ENCODE peak calls at places on chromosomes 3 and 15, in nine cellular contexts. S, T, Y, R, E, V, H, J and I are unnamed samples.

GRCh38 chr3:196440696-196441095 is 8.5 kb upstream of the UBXN7 start:
- DNase-seq in H (no peak), Y (no peak), S (no peak), E (no peak), J (no peak), R (no peak), V (no peak), T (no peak), I (no peak)

GRCh38 chr15:29821416-29822099 is 710 bp downstream of the TJP1 start:
- DNase-seq in R (no peak), E (peak; percentile 83), H (peak; percentile 43), J (no peak), S (peak; percentile 87), V (no peak), Y (peak; percentile 23), T (no peak), I (peak; percentile 87)

GRCh38 chr15:22806156-22806555 is 19.7 kb downstream of the NIPA1 start:
- DNase-seq in T (no peak), E (no peak), R (no peak), V (no peak), H (no peak), Y (no peak), S (no peak), J (no peak), I (no peak)

GRCh38 chr3:71185733-71186455 is 397.6 kb downstream of the FOXP1 start:
- DNase-seq in T (no peak), Y (no peak), H (no peak), S (peak; percentile 71), E (no peak), R (peak; percentile 22), J (peak; percentile 42), V (no peak), I (peak; percentile 74)

GRCh38 chr3:134677196-134677986 is 26.6 kb upstream of the KY start:
- DNase-seq in V (peak; percentile 26), J (no peak), H (no peak), T (no peak), R (no peak), S (no peak), E (peak; percentile 25), Y (no peak), I (peak; percentile 13)

GRCh38 chr3:54987719-54988118 is 59.9 kb upstream of the LRTM1 start:
- DNase-seq in Y (no peak), T (no peak), H (no peak), R (no peak), J (no peak), V (no peak), S (peak; percentile 28), E (no peak), I (peak; percentile 9)

GRCh38 chr15:93139436-93139835 is 50.4 kb upstream of the RGMA start:
- DNase-seq in R (no peak), E (no peak), T (no peak), V (no peak), Y (no peak), J (no peak), H (no peak), S (no peak), I (no peak)

GRCh38 chr15:29701151-29701550 is 121.1 kb downstream of the TJP1 start:
- DNase-seq in S (no peak), T (no peak), J (no peak), E (no peak), R (no peak), V (no peak), Y (no peak), H (no peak), I (no peak)

GRCh38 chr15:65414841-65415621 is 7.7 kb downstream of the IGDCC4 start:
- DNase-seq in J (no peak), R (no peak), T (no peak), Y (no peak), S (no peak), V (no peak), H (peak; percentile 44), E (no peak), I (no peak)

GRCh38 chr3:149058602-149059001 is 27.7 kb downstream of the HLTF start:
- DNase-seq in J (no peak), S (no peak), T (no peak), H (no peak), R (no peak), V (no peak), Y (no peak), E (no peak), I (no peak)

GRCh38 chr3:39143051-39143885 is 10.1 kb downstream of the CSRNP1 start:
- DNase-seq in Y (no peak), R (no peak), E (no peak), T (no peak), J (no peak), S (no peak), H (no peak), V (no peak), I (no peak)

GRCh38 chr3:152100491-152101086 is 168.1 kb upstream of the MBNL1 start:
- DNase-seq in Y (no peak), T (no peak), J (peak; percentile 9), E (no peak), V (no peak), R (peak; percentile 2), H (no peak), S (peak; percentile 56), I (peak; percentile 29)

GRCh38 chr3:127135241-127136023 is 57.5 kb upstream of the PRR23E start:
- DNase-seq in Y (peak; percentile 45), V (peak; percentile 27), H (peak; percentile 49), J (no peak), R (no peak), T (no peak), E (peak; percentile 33), S (no peak), I (no peak)

GRCh38 chr15:66830358-66830757 is 128.3 kb downstream of the SMAD6 start:
- DNase-seq in E (peak; percentile 50), R (no peak), S (peak; percentile 86), H (no peak), Y (no peak), V (no peak), T (no peak), J (no peak), I (peak; percentile 57)

GRCh38 chr3:43212914-43213611 is 73.3 kb upstream of the SNRK start:
- DNase-seq in T (no peak), R (no peak), S (peak; percentile 85), H (no peak), E (no peak), Y (no peak), V (no peak), J (no peak), I (no peak)

GRCh38 chr3:143484851-143485512 is 363.3 kb downstream of the SLC9A9 start:
- DNase-seq in H (no peak), S (no peak), R (no peak), Y (no peak), T (no peak), V (no peak), J (no peak), E (no peak), I (no peak)

GRCh38 chr15:33618300-33618699 is 307.5 kb downstream of the RYR3 start:
- DNase-seq in H (no peak), Y (no peak), V (no peak), S (no peak), R (no peak), E (no peak), T (no peak), J (no peak), I (no peak)

GRCh38 chr3:126540342-126540849 is 16.4 kb downstream of the CHST13 start:
- DNase-seq in V (no peak), Y (no peak), S (peak; percentile 89), E (no peak), J (peak; percentile 84), T (no peak), R (no peak), H (no peak), I (peak; percentile 92)

GRCh38 chr3:88713233-88713691 is 394.2 kb upstream of the EPHA3 start:
- DNase-seq in S (peak; percentile 51), T (no peak), J (no peak), H (no peak), E (no peak), V (no peak), R (no peak), Y (no peak), I (no peak)

GRCh38 chr3:172622916-172623700 is 87.8 kb downstream of the NCEH1 start:
- DNase-seq in S (peak; percentile 89), H (no peak), R (peak; percentile 11), Y (no peak), V (no peak), E (no peak), T (no peak), J (peak; percentile 29), I (peak; percentile 73)

GRCh38 chr3:71578045-71578730 is 5.3 kb downstream of the FOXP1 start:
- DNase-seq in T (no peak), S (peak; percentile 64), R (no peak), E (no peak), J (peak; percentile 34), H (no peak), V (no peak), Y (no peak), I (peak; percentile 51)

GRCh38 chr3:14283821-14284438 is 105.3 kb downstream of the LSM3 start:
- DNase-seq in T (no peak), R (no peak), V (no peak), H (no peak), Y (no peak), E (no peak), S (no peak), J (no peak), I (no peak)

GRCh38 chr15:65611888-65612615 is 1.1 kb upstream of the INTS14 start:
- DNase-seq in J (no peak), V (no peak), T (no peak), Y (no peak), R (no peak), E (no peak), H (no peak), S (no peak), I (no peak)

GRCh38 chr15:81062937-81063336 is 62.2 kb downstream of the TLNRD1 start:
- DNase-seq in R (no peak), Y (no peak), E (no peak), S (no peak), H (no peak), J (no peak), V (no peak), T (no peak), I (no peak)

GRCh38 chr15:89119489-89120478 is 31.5 kb downstream of the ABHD2 start:
- DNase-seq in S (peak; percentile 95), E (peak; percentile 37), J (no peak), T (no peak), V (no peak), R (no peak), H (no peak), Y (no peak), I (peak; percentile 66)

GRCh38 chr3:194447161-194447560 is 39.6 kb downstream of the ATP13A3 start:
- DNase-seq in R (no peak), S (peak; percentile 77), E (no peak), H (no peak), J (no peak), T (no peak), V (no peak), Y (no peak), I (no peak)

GRCh38 chr15:46996331-46996730 is 721.0 kb upstream of the SEMA6D start:
- DNase-seq in E (no peak), V (no peak), T (no peak), S (peak; percentile 1), H (no peak), J (no peak), R (no peak), Y (no peak), I (no peak)

GRCh38 chr3:117278424-117279190 is 569.0 kb downstream of the TUSC7 start:
- DNase-seq in Y (no peak), J (no peak), R (no peak), E (no peak), T (no peak), H (no peak), V (no peak), S (peak; percentile 43), I (peak; percentile 24)

GRCh38 chr15:30859091-30859874 is 44.4 kb upstream of the FAN1 start:
- DNase-seq in Y (no peak), V (no peak), T (no peak), H (no peak), R (peak; percentile 4), S (peak; percentile 28), E (no peak), J (no peak), I (peak; percentile 35)

GRCh38 chr3:122694966-122695365 is 14.3 kb downstream of the PARP14 start:
- DNase-seq in S (no peak), E (no peak), R (no peak), V (no peak), T (no peak), J (no peak), H (no peak), Y (no peak), I (no peak)

GRCh38 chr15:92166751-92167412 is 226.8 kb upstream of the ST8SIA2 start:
- DNase-seq in H (peak; percentile 8), R (no peak), Y (peak; percentile 80), E (peak; percentile 68), V (no peak), T (no peak), S (no peak), J (no peak), I (no peak)